ENCODE peak calls at places on chromosomes 13 and 19, in eight cellular contexts. One of them, this sample, is unnamed.

GRCh38 chr13:61029064-61029463 is 386.6 kb downstream of the PCDH20 start:
- DNase-seq in hippocampal formation: no peak
- DNase-seq in astrocyte of the spinal cord: no peak
- DNase-seq in upper lobe of left lung: no peak
- DNase-seq in body of pancreas: no peak
- DNase-seq in heart right ventricle: no peak
- DNase-seq in sigmoid colon: no peak
- DNase-seq in NCI-H460: no peak
- DNase-seq in this sample: no peak

GRCh38 chr19:38395381-38396127 is 7.1 kb downstream of the SPRED3 start:
- DNase-seq in astrocyte of the spinal cord: no peak
- DNase-seq in heart right ventricle: no peak
- DNase-seq in upper lobe of left lung: peak; percentile 84
- DNase-seq in sigmoid colon: no peak
- DNase-seq in NCI-H460: no peak
- DNase-seq in body of pancreas: no peak
- DNase-seq in hippocampal formation: no peak
- DNase-seq in this sample: no peak

GRCh38 chr19:39038098-39038497 is 5.7 kb upstream of the FBXO27 start:
- DNase-seq in upper lobe of left lung: no peak
- DNase-seq in sigmoid colon: no peak
- DNase-seq in astrocyte of the spinal cord: peak; percentile 19
- DNase-seq in hippocampal formation: peak; percentile 5
- DNase-seq in body of pancreas: peak; percentile 52
- DNase-seq in NCI-H460: peak; percentile 27
- DNase-seq in heart right ventricle: no peak
- DNase-seq in this sample: peak; percentile 54

GRCh38 chr19:1269478-1270167 is 491 bp downstream of the CIRBP start:
- DNase-seq in body of pancreas: peak; percentile 92
- DNase-seq in sigmoid colon: peak; percentile 95
- DNase-seq in upper lobe of left lung: peak; percentile 97
- DNase-seq in astrocyte of the spinal cord: peak; percentile 87
- DNase-seq in NCI-H460: peak; percentile 63
- DNase-seq in heart right ventricle: peak; percentile 89
- DNase-seq in hippocampal formation: peak; percentile 80
- DNase-seq in this sample: peak; percentile 86

GRCh38 chr19:11214387-11214786 is 17.0 kb upstream of the KANK2 start:
- DNase-seq in upper lobe of left lung: no peak
- DNase-seq in hippocampal formation: no peak
- DNase-seq in astrocyte of the spinal cord: no peak
- DNase-seq in body of pancreas: no peak
- DNase-seq in heart right ventricle: no peak
- DNase-seq in sigmoid colon: no peak
- DNase-seq in NCI-H460: no peak
- DNase-seq in this sample: no peak

GRCh38 chr13:24176351-24177101 is 16.0 kb downstream of the SPATA13 start:
- DNase-seq in upper lobe of left lung: no peak
- DNase-seq in NCI-H460: no peak
- DNase-seq in hippocampal formation: no peak
- DNase-seq in sigmoid colon: no peak
- DNase-seq in astrocyte of the spinal cord: no peak
- DNase-seq in body of pancreas: peak; percentile 91
- DNase-seq in heart right ventricle: no peak
- DNase-seq in this sample: no peak

GRCh38 chr19:15328312-15328711 is 4.0 kb downstream of the BRD4 start:
- DNase-seq in astrocyte of the spinal cord: no peak
- DNase-seq in heart right ventricle: no peak
- DNase-seq in NCI-H460: no peak
- DNase-seq in hippocampal formation: no peak
- DNase-seq in upper lobe of left lung: no peak
- DNase-seq in body of pancreas: no peak
- DNase-seq in sigmoid colon: no peak
- DNase-seq in this sample: no peak

GRCh38 chr13:41054212-41054877 is 7.0 kb upstream of the WBP4 start:
- DNase-seq in astrocyte of the spinal cord: peak; percentile 61
- DNase-seq in sigmoid colon: no peak
- DNase-seq in upper lobe of left lung: no peak
- DNase-seq in NCI-H460: peak; percentile 60
- DNase-seq in hippocampal formation: no peak
- DNase-seq in body of pancreas: no peak
- DNase-seq in heart right ventricle: no peak
- DNase-seq in this sample: peak; percentile 73

GRCh38 chr19:46898731-46899130 is 37.9 kb downstream of the ARHGAP35 start:
- DNase-seq in sigmoid colon: peak; percentile 75
- DNase-seq in hippocampal formation: peak; percentile 9
- DNase-seq in astrocyte of the spinal cord: peak; percentile 85
- DNase-seq in heart right ventricle: no peak
- DNase-seq in upper lobe of left lung: no peak
- DNase-seq in body of pancreas: no peak
- DNase-seq in NCI-H460: no peak
- DNase-seq in this sample: peak; percentile 74

GRCh38 chr13:36758345-36758744 is 60.7 kb upstream of the RFXAP start:
- DNase-seq in NCI-H460: no peak
- DNase-seq in hippocampal formation: no peak
- DNase-seq in body of pancreas: peak; percentile 43
- DNase-seq in heart right ventricle: no peak
- DNase-seq in sigmoid colon: no peak
- DNase-seq in astrocyte of the spinal cord: no peak
- DNase-seq in upper lobe of left lung: no peak
- DNase-seq in this sample: no peak

GRCh38 chr19:56372281-56372680 is 21.1 kb downstream of the ZNF582 start:
- DNase-seq in NCI-H460: no peak
- DNase-seq in sigmoid colon: no peak
- DNase-seq in body of pancreas: no peak
- DNase-seq in astrocyte of the spinal cord: no peak
- DNase-seq in hippocampal formation: no peak
- DNase-seq in heart right ventricle: no peak
- DNase-seq in upper lobe of left lung: no peak
- DNase-seq in this sample: no peak

GRCh38 chr13:98496239-98496668 is 80.7 kb downstream of the STK24 start:
- DNase-seq in heart right ventricle: no peak
- DNase-seq in sigmoid colon: peak; percentile 87
- DNase-seq in upper lobe of left lung: peak; percentile 53
- DNase-seq in NCI-H460: no peak
- DNase-seq in body of pancreas: no peak
- DNase-seq in hippocampal formation: no peak
- DNase-seq in astrocyte of the spinal cord: no peak
- DNase-seq in this sample: no peak

GRCh38 chr19:32676186-32676894 is 692 bp downstream of the RGS9BP start:
- DNase-seq in NCI-H460: no peak
- DNase-seq in sigmoid colon: no peak
- DNase-seq in heart right ventricle: peak; percentile 30
- DNase-seq in upper lobe of left lung: peak; percentile 90
- DNase-seq in astrocyte of the spinal cord: no peak
- DNase-seq in hippocampal formation: no peak
- DNase-seq in body of pancreas: peak; percentile 30
- DNase-seq in this sample: no peak

GRCh38 chr19:2812414-2813234 is 7.0 kb upstream of the ZNF554 start:
- DNase-seq in hippocampal formation: no peak
- DNase-seq in NCI-H460: no peak
- DNase-seq in astrocyte of the spinal cord: no peak
- DNase-seq in heart right ventricle: no peak
- DNase-seq in upper lobe of left lung: peak; percentile 75
- DNase-seq in sigmoid colon: no peak
- DNase-seq in body of pancreas: no peak
- DNase-seq in this sample: no peak

GRCh38 chr19:18417250-18418033 is 1.8 kb upstream of the SSBP4 start:
- DNase-seq in sigmoid colon: peak; percentile 91
- DNase-seq in NCI-H460: peak; percentile 68
- DNase-seq in upper lobe of left lung: peak; percentile 93
- DNase-seq in heart right ventricle: peak; percentile 90
- DNase-seq in hippocampal formation: peak; percentile 48
- DNase-seq in body of pancreas: peak; percentile 63
- DNase-seq in astrocyte of the spinal cord: peak; percentile 90
- DNase-seq in this sample: no peak

GRCh38 chr13:64054306-64054705 is 2638.7 kb upstream of the PCDH20 start:
- DNase-seq in heart right ventricle: no peak
- DNase-seq in hippocampal formation: no peak
- DNase-seq in NCI-H460: no peak
- DNase-seq in astrocyte of the spinal cord: no peak
- DNase-seq in body of pancreas: no peak
- DNase-seq in upper lobe of left lung: no peak
- DNase-seq in sigmoid colon: no peak
- DNase-seq in this sample: no peak